ENCODE peak calls at places on chromosomes 7 and 10, in ten cellular contexts. V, T, O, Q, Z, P, N, X, R and C are unnamed samples.

GRCh38 chr10:49539320-49539885 is 482 bp upstream of the ERCC6 start:
- DNase-seq in V (no peak), T (peak), O (peak), Q (peak), Z (peak), P (peak), N (peak), X (peak), R (peak), C (peak)

GRCh38 chr7:158820656-158821055 is 8.7 kb downstream of the ESYT2 start:
- DNase-seq in V (no peak), T (no peak), O (no peak), Q (no peak), Z (no peak), P (peak), N (no peak), X (peak), R (peak), C (no peak)

GRCh38 chr7:48089415-48089975 is 430 bp downstream of the UPP1 start:
- DNase-seq in V (no peak), T (peak), O (no peak), Q (peak), Z (no peak), P (no peak), N (peak), X (no peak), R (peak), C (no peak)

GRCh38 chr10:33233191-33233590 is 101.3 kb downstream of the NRP1 start:
- DNase-seq in V (no peak), T (no peak), O (no peak), Q (no peak), Z (no peak), P (no peak), N (no peak), X (no peak), R (no peak), C (no peak)

GRCh38 chr10:131963350-131963749 is 18.4 kb downstream of the BNIP3 start:
- DNase-seq in V (no peak), T (no peak), O (no peak), Q (no peak), Z (no peak), P (no peak), N (no peak), X (no peak), R (no peak), C (no peak)

GRCh38 chr7:148819697-148820332 is 64.3 kb downstream of the EZH2 start:
- DNase-seq in V (no peak), T (no peak), O (no peak), Q (no peak), Z (no peak), P (peak), N (no peak), X (peak), R (peak), C (no peak)

GRCh38 chr10:58937423-58937822 is 239.0 kb upstream of the PHYHIPL start:
- DNase-seq in V (no peak), T (no peak), O (no peak), Q (no peak), Z (no peak), P (no peak), N (no peak), X (no peak), R (no peak), C (no peak)

GRCh38 chr7:86058649-86059048 is 585.1 kb upstream of the GRM3 start:
- DNase-seq in V (no peak), T (no peak), O (no peak), Q (no peak), Z (no peak), P (no peak), N (no peak), X (no peak), R (no peak), C (no peak)

GRCh38 chr7:147245274-147245673 is 1128.7 kb downstream of the CNTNAP2 start:
- DNase-seq in V (peak), T (peak), O (peak), Q (peak), Z (peak), P (peak), N (peak), X (peak), R (peak), C (peak)

GRCh38 chr7:141754939-141755338 is 9.0 kb upstream of the TAS2R3 start:
- DNase-seq in V (no peak), T (no peak), O (no peak), Q (peak), Z (peak), P (peak), N (peak), X (peak), R (peak), C (peak)

GRCh38 chr10:74816824-74817498 is 9.4 kb upstream of the KAT6B start:
- DNase-seq in V (no peak), T (no peak), O (no peak), Q (no peak), Z (no peak), P (peak), N (no peak), X (peak), R (peak), C (no peak)

GRCh38 chr7:102125127-102125561 is 161.5 kb upstream of the SH2B2 start:
- DNase-seq in V (peak), T (no peak), O (no peak), Q (peak), Z (no peak), P (peak), N (no peak), X (peak), R (peak), C (peak)

GRCh38 chr10:33337335-33337854 is 2.9 kb upstream of the NRP1 start:
- DNase-seq in V (no peak), T (no peak), O (peak), Q (no peak), Z (no peak), P (peak), N (peak), X (peak), R (peak), C (no peak)

GRCh38 chr10:6151087-6151977 is 51.4 kb upstream of the PFKFB3 start:
- DNase-seq in V (no peak), T (peak), O (peak), Q (no peak), Z (peak), P (peak), N (peak), X (peak), R (peak), C (peak)

GRCh38 chr7:3899559-3899991 is 598.5 kb downstream of the SDK1 start:
- DNase-seq in V (no peak), T (no peak), O (no peak), Q (no peak), Z (no peak), P (no peak), N (no peak), X (no peak), R (no peak), C (no peak)

GRCh38 chr7:94053532-94053931 is 49.4 kb upstream of the BET1 start:
- DNase-seq in V (no peak), T (no peak), O (no peak), Q (no peak), Z (no peak), P (no peak), N (no peak), X (no peak), R (no peak), C (no peak)